ENCODE peak calls at places on chromosome 17, in four cellular contexts. K is IMR-90, D is endothelial cell of umbilical vein, V is neural progenitor cell. C is an unnamed sample.

GRCh38 chr17:64309021-64309420 is 46.0 kb upstream of the TEX2 start:
- DNase-seq in K (no peak), D (no peak), V (no peak), C (no peak)

GRCh38 chr17:78820841-78821240 is 19.8 kb downstream of the USP36 start:
- DNase-seq in K (no peak), D (no peak), V (no peak), C (no peak)

GRCh38 chr17:15121426-15121825 is 143.7 kb downstream of the PMP22 start:
- DNase-seq in K (peak), D (no peak), V (no peak), C (no peak)

GRCh38 chr17:18247613-18248001 is 10.9 kb downstream of the FLII start:
- DNase-seq in K (no peak), D (peak), V (no peak), C (no peak)

GRCh38 chr17:42405963-42406495 is 17.0 kb downstream of the CAVIN1 start:
- DNase-seq in K (peak), D (peak), V (peak), C (no peak)

GRCh38 chr17:50114849-50115357 is 15.1 kb downstream of the SAMD14 start:
- DNase-seq in K (peak), D (peak), V (peak), C (no peak)

GRCh38 chr17:48439473-48439872 is 9.5 kb upstream of the SKAP1 start:
- DNase-seq in K (no peak), D (no peak), V (no peak), C (no peak)

GRCh38 chr17:12358477-12358876 is 307.2 kb upstream of the MYOCD start:
- DNase-seq in K (peak), D (no peak), V (no peak), C (no peak)

GRCh38 chr17:75105269-75106080 is 4.3 kb upstream of the ARMC7 start:
- DNase-seq in K (peak), D (peak), V (peak), C (no peak)

GRCh38 chr17:71085238-71086033 is 916.1 kb downstream of the KCNJ2 start:
- DNase-seq in K (no peak), D (no peak), V (peak), C (no peak)

GRCh38 chr17:38416840-38417209 is 11.4 kb upstream of the ARHGAP23 start:
- DNase-seq in K (no peak), D (no peak), V (no peak), C (no peak)

GRCh38 chr17:76345377-76345945 is 8.3 kb downstream of the PRPSAP1 start:
- DNase-seq in K (peak), D (no peak), V (no peak), C (no peak)

GRCh38 chr17:74212262-74212912 is 984 bp upstream of the TTYH2 start:
- DNase-seq in K (no peak), D (peak), V (peak), C (no peak)

GRCh38 chr17:48491527-48492273 is 39.1 kb downstream of the HOXB1 start:
- DNase-seq in K (peak), D (peak), V (no peak), C (no peak)

GRCh38 chr17:35713069-35713728 is 18.2 kb upstream of the RASL10B start:
- DNase-seq in K (peak), D (peak), V (no peak), C (no peak)

GRCh38 chr17:81420769-81421462 is 25.7 kb downstream of the BAHCC1 start:
- DNase-seq in K (peak), D (peak), V (no peak), C (no peak)
- H3K9ac ChIP-seq in K (no peak), D (no peak), V (no peak), C (no peak)

GRCh38 chr17:20986767-20987510 is 55.9 kb downstream of the USP22 start:
- DNase-seq in K (no peak), D (no peak), V (no peak), C (no peak)

GRCh38 chr17:20989481-20989880 is 53.3 kb downstream of the USP22 start:
- DNase-seq in K (no peak), D (no peak), V (no peak), C (no peak)

GRCh38 chr17:20987511-20987910 is 55.3 kb downstream of the USP22 start:
- DNase-seq in K (no peak), D (no peak), V (no peak), C (no peak)

GRCh38 chr17:20988896-20989295 is 53.9 kb downstream of the USP22 start:
- DNase-seq in K (no peak), D (no peak), V (no peak), C (no peak)

DNA sequence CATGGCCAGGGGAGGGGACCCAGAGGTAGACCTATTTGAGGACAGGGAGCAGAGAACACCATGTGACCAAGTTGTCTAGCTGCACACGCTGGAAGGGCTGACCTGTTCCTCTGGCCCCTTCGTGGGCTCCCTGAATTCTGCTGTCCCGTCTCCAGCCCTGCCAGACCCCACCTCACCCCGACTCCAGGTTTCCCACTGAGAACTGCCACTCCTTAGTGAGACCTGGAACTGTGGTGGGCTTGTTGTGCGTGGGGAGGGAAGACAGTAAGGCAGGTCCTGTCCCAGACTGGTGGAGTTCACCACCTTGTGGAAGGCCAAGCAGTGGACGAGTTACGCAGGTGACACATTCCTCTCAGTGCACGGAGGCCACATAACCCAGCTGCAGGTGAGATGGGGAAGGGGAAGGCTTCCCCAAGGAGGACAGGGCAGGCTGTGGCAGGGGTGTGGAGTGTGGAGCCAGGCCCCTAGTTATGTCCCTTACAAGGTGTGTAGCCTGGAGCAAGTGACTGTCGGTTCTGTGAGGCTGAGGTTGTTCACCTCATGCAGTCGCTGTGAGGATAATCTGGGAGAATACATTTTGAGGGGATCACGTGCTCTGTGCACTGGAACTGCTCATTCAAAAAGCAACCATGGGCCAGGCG is 54.7 kb downstream of the USP22 start:
- DNase-seq in K (no peak), D (no peak), V (no peak), C (no peak)
- H3K4me2 ChIP-seq in K (no peak), D (no peak), V (no peak), C (no peak)

DNA sequence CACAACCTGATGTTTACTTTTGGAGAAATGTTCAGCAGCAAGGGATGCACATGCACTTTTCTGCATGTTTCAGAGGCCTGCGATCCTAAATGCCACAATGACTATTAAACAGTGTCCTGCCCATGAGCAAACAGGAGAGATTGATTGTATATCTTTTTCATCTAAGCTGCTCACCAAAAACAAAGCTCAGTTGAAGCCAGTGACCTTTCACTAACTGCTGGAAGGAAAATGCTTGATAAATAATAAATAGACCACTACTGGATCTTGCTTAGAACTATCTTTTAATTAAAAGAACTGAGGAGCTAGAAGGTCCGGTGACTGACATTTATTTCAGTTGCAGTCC is 16.3 kb downstream of the MRPS23 start:
- DNase-seq in K (no peak), D (no peak), V (no peak), C (no peak)
- TF ChIP-seq CTCF in K (no peak), D (no peak), V (no peak), C (no peak)

GRCh38 chr17:41369023-41369422 is 590 bp downstream of the KRT33B start:
- DNase-seq in K (no peak), D (no peak), V (no peak), C (no peak)

GRCh38 chr17:41369713-41370112 is at the start of gene KRT33B:
- DNase-seq in K (no peak), D (no peak), V (no peak), C (no peak)

GRCh38 chr17:41363881-41364280 is 5.7 kb downstream of the KRT33B start:
- DNase-seq in K (no peak), D (no peak), V (no peak), C (no peak)

GRCh38 chr17:41367426-41368075 is 2.1 kb downstream of the KRT33B start:
- DNase-seq in K (peak), D (no peak), V (no peak), C (no peak)

GRCh38 chr17:41366070-41366469 is 3.5 kb downstream of the KRT33B start:
- DNase-seq in K (no peak), D (no peak), V (no peak), C (no peak)
- H3K9ac ChIP-seq in K (no peak), D (no peak), V (no peak), C (no peak)

DNA sequence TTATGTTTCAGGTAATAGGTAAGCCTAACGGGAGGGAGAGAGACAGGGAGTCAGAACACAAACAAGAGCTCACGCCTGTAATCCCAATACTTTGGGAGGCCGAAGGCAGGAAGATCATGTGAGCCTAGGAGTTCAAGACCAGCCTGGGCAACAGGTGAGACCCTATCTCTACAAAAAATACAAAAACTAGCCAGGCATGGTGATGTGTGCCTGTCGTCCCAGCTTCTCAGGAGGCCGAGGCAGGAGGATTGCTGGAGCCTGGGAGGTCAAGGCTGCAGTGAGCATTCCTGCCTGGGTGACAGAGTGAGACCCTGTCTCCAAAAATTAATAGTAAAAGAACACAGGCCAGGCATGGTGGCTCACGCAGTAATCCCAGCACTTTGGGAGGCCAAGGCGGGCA is 27.4 kb downstream of the YWHAE start:
- DNase-seq in K (no peak), D (no peak), V (no peak), C (no peak)
- H3K4me2 ChIP-seq in K (no peak), D (no peak), V (no peak), C (no peak)

GRCh38 chr17:30970757-30971567 is at the start of gene RNF135:
- DNase-seq in K (peak), D (peak), V (peak), C (no peak)
- TF ChIP-seq CTCF in K (peak), D (peak), V (peak), C (peak)

GRCh38 chr17:80845121-80845862 is 146.3 kb upstream of the CHMP6 start:
- DNase-seq in K (no peak), D (no peak), V (no peak), C (no peak)
- H3K9ac ChIP-seq in K (no peak), D (no peak), V (no peak), C (no peak)